ENCODE peak calls at places on chromosomes 4 and X, in eight cellular contexts. S is left lung, K is heart right ventricle, W is mucosa of descending colon, H is upper lobe of right lung, P is upper lobe of left lung, V is SK-N-SH, J is bronchial epithelial cell. G is an unnamed sample.

GRCh38 chrX:9566150-9566621 is 101.3 kb downstream of the TBL1X start:
- DNase-seq in W (no peak), P (peak), S (peak), H (no peak), J (peak), K (peak), V (no peak), G (no peak)

GRCh38 chr4:98659741-98660507 is 1.5 kb upstream of the TSPAN5 start:
- DNase-seq in P (no peak), W (no peak), H (no peak), V (no peak), S (no peak), J (peak), K (no peak), G (no peak)

GRCh38 chrX:44035576-44035975 is 62.4 kb upstream of the NDP start:
- DNase-seq in W (no peak), P (no peak), S (no peak), J (no peak), K (no peak), V (no peak), H (no peak), G (no peak)

GRCh38 chrX:149073464-149073863 is 431.6 kb downstream of the IDS start:
- DNase-seq in V (no peak), W (no peak), J (peak), S (no peak), H (no peak), K (no peak), P (no peak), G (no peak)

GRCh38 chr4:6190486-6190885 is 9.9 kb downstream of the JAKMIP1 start:
- DNase-seq in V (no peak), S (no peak), W (no peak), J (no peak), H (no peak), P (no peak), K (no peak), G (no peak)

GRCh38 chrX:47200385-47201150 is 6.9 kb downstream of the UBA1 start:
- DNase-seq in V (no peak), J (peak), P (no peak), K (no peak), S (no peak), W (no peak), H (no peak), G (no peak)

GRCh38 chr4:35423104-35423503 is 821.2 kb downstream of the ARAP2 start:
- DNase-seq in K (no peak), S (no peak), J (no peak), P (no peak), V (no peak), W (no peak), H (no peak), G (no peak)

GRCh38 chrX:103550415-103551051 is 31.2 kb upstream of the RAB40A start:
- DNase-seq in V (no peak), S (no peak), P (no peak), K (no peak), H (no peak), J (no peak), W (no peak), G (no peak)

GRCh38 chrX:133550665-133551064 is 135.4 kb upstream of the GPC4 start:
- DNase-seq in W (no peak), H (no peak), S (no peak), J (no peak), P (no peak), K (no peak), V (no peak), G (no peak)

GRCh38 chr4:95957054-95957453 is 117.2 kb downstream of the PDHA2 start:
- DNase-seq in V (no peak), S (no peak), P (no peak), K (no peak), H (no peak), W (no peak), J (peak), G (no peak)

GRCh38 chr4:88003261-88003660 is 4.2 kb upstream of the PKD2 start:
- DNase-seq in V (no peak), K (no peak), S (no peak), J (peak), H (no peak), W (no peak), P (no peak), G (no peak)

GRCh38 chr4:185244763-185245162 is 35.4 kb downstream of the SNX25 start:
- DNase-seq in V (peak), W (no peak), S (no peak), J (no peak), H (no peak), P (no peak), K (no peak), G (no peak)

GRCh38 chr4:79609853-79610252 is 201.8 kb upstream of the GK2 start:
- DNase-seq in J (no peak), K (no peak), P (no peak), V (no peak), S (no peak), H (no peak), W (no peak), G (no peak)

GRCh38 chrX:21733705-21734104 is 24.2 kb downstream of the SMPX start:
- DNase-seq in V (no peak), H (no peak), W (no peak), P (no peak), K (no peak), S (no peak), J (no peak), G (no peak)

GRCh38 chr4:12787261-12787660 is 696.9 kb downstream of the RAB28 start:
- DNase-seq in S (no peak), P (no peak), H (no peak), J (no peak), V (no peak), K (no peak), W (no peak), G (no peak)

GRCh38 chr4:7155611-7156071 is 36.7 kb upstream of the SORCS2 start:
- DNase-seq in P (peak), S (peak), K (peak), J (no peak), V (no peak), W (no peak), H (peak), G (no peak)

GRCh38 chrX:74218895-74219294 is 85.1 kb upstream of the ZCCHC13 start:
- DNase-seq in J (peak), H (no peak), S (no peak), K (no peak), W (no peak), V (no peak), P (no peak), G (no peak)

GRCh38 chrX:30990361-30990760 is 81.5 kb downstream of the FTHL17 start:
- DNase-seq in K (no peak), S (no peak), P (no peak), W (no peak), V (no peak), J (peak), H (no peak), G (no peak)

GRCh38 chr4:70991596-70991995 is 1.9 kb upstream of the DCK start:
- DNase-seq in V (no peak), K (no peak), S (no peak), P (no peak), J (no peak), W (no peak), H (no peak), G (no peak)

GRCh38 chrX:150848914-150849365 is 49.5 kb downstream of the CD99L2 start:
- DNase-seq in P (peak), S (peak), V (no peak), H (peak), W (no peak), K (no peak), J (peak), G (no peak)

GRCh38 chr4:108337923-108338322 is 169.2 kb upstream of the LEF1 start:
- DNase-seq in W (no peak), H (no peak), V (peak), S (no peak), J (no peak), P (no peak), K (no peak), G (no peak)

GRCh38 chrX:103017542-103017941 is 46.4 kb downstream of the BEX1 start:
- DNase-seq in J (no peak), S (no peak), P (no peak), K (no peak), V (no peak), H (no peak), W (no peak), G (no peak)

GRCh38 chrX:74018253-74018652 is 285.7 kb upstream of the ZCCHC13 start:
- DNase-seq in S (no peak), H (no peak), J (no peak), V (no peak), W (no peak), K (no peak), P (no peak), G (no peak)

GRCh38 chrX:12360389-12360788 is 222.1 kb downstream of the FRMPD4 start:
- DNase-seq in J (peak), K (no peak), S (no peak), H (no peak), W (no peak), V (no peak), P (no peak), G (no peak)

GRCh38 chr4:87543835-87544461 is 14.8 kb upstream of the SPARCL1 start:
- DNase-seq in H (no peak), J (peak), V (peak), W (no peak), S (no peak), P (no peak), K (peak), G (no peak)

GRCh38 chr4:158484173-158484885 is 37.4 kb upstream of the RXFP1 start:
- DNase-seq in J (peak), P (no peak), S (no peak), K (no peak), H (no peak), V (no peak), W (no peak), G (no peak)

GRCh38 chrX:71622347-71623104 is 4.2 kb upstream of the CXCR3 start:
- DNase-seq in P (peak), K (peak), H (peak), W (peak), V (peak), S (peak), J (peak), G (no peak)

GRCh38 chrX:20374866-20375530 is 108.3 kb upstream of the RPS6KA3 start:
- DNase-seq in P (no peak), H (no peak), S (no peak), V (no peak), J (peak), K (no peak), W (no peak), G (no peak)

GRCh38 chrX:1673337-1673736 is 58.5 kb downstream of the ASMT start:
- DNase-seq in W (peak), K (no peak), P (no peak), J (no peak), H (peak), V (peak), S (no peak), G (no peak)

GRCh38 chrX:103941201-103941975 is 21.0 kb upstream of the TMSB15B start:
- DNase-seq in K (no peak), S (no peak), W (no peak), H (no peak), V (peak), J (peak), P (no peak), G (no peak)

GRCh38 chrX:140157611-140158010 is 192.3 kb upstream of the CXorf66 start:
- DNase-seq in H (no peak), P (no peak), J (peak), W (no peak), V (no peak), S (no peak), K (no peak), G (no peak)

GRCh38 chrX:110462957-110463356 is 104.3 kb downstream of the RTL9 start:
- DNase-seq in J (no peak), P (no peak), K (no peak), V (no peak), S (no peak), W (no peak), H (no peak), G (no peak)
- TF ChIP-seq CTCF in J (no peak), P (no peak), K (no peak), V (peak), S (no peak), W (no peak), H (no peak), G (peak)

GRCh38 chr4:113358784-113359183 is 309.3 kb downstream of the ANK2 start:
- DNase-seq in K (no peak), V (no peak), S (no peak), P (no peak), J (no peak), W (no peak), H (no peak), G (no peak)
- TF ChIP-seq CTCF in K (no peak), V (no peak), S (no peak), P (no peak), J (no peak), W (no peak), H (no peak), G (no peak)

GRCh38 chr4:164943192-164943591 is 34.3 kb downstream of the TRIM61 start:
- DNase-seq in P (no peak), H (no peak), K (no peak), W (no peak), V (no peak), J (no peak), S (no peak), G (no peak)

GRCh38 chr4:164933244-164933643 is 44.2 kb downstream of the TRIM61 start:
- DNase-seq in V (no peak), P (no peak), J (no peak), W (no peak), H (no peak), K (no peak), S (no peak), G (no peak)

GRCh38 chr4:164931551-164932324 is 45.7 kb downstream of the TRIM61 start:
- DNase-seq in J (no peak), S (no peak), P (no peak), W (no peak), V (no peak), H (no peak), K (no peak), G (no peak)

GRCh38 chr4:164935363-164935762 is 42.1 kb downstream of the TRIM61 start:
- DNase-seq in W (no peak), V (peak), H (no peak), K (no peak), S (no peak), P (no peak), J (no peak), G (no peak)

GRCh38 chr4:164937576-164938270 is 39.7 kb downstream of the TRIM61 start:
- DNase-seq in P (no peak), J (peak), W (no peak), V (no peak), H (no peak), S (no peak), K (no peak), G (no peak)
- TF ChIP-seq CTCF in P (no peak), J (peak), W (no peak), V (no peak), H (no peak), S (no peak), K (no peak), G (peak)

GRCh38 chr4:123994917-123995316 is 598.3 kb downstream of the SPRY1 start:
- DNase-seq in K (no peak), H (no peak), J (no peak), P (no peak), S (no peak), V (no peak), W (no peak), G (no peak)
- TF ChIP-seq CTCF in K (peak), H (no peak), J (peak), P (no peak), S (no peak), V (peak), W (no peak), G (peak)

DNA sequence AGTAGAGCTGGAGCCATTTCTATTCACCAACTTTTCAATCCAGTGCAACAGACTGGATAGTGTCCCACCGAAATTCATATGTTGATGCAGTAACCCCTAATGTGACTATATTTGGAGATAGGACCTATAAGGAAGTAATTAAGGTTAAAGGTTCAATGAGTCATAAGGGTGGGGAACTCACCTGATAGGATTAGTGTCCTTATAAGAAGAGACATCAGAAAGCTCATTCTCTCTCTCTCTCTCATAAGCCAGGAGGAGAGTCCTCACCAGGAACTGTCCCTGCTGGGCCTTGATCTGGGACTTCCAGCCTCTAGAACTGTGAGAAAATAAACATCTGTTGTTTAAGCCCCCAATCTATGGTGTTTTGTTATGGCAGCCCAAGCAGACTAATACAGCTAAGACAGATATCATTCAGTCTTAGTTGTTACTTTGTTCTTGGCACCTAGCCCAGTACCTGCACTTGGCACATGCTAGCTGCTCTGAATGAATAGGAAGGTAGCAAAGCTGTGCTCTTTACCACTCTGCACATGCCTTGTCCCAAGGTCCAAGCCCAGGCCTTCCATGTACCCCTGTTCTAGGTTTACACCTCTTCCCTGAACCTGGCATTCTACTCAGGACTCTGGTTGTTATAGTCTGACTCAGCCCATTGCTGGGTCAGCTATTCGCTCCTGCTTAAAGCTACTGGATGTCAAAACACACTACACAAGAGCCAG is 19.2 kb upstream of the BRS3 start:
- DNase-seq in K (no peak), S (no peak), V (no peak), W (no peak), P (no peak), H (no peak), J (no peak), G (no peak)
- TF ChIP-seq CTCF in K (no peak), S (no peak), V (no peak), W (no peak), P (no peak), H (no peak), J (no peak), G (no peak)

DNA sequence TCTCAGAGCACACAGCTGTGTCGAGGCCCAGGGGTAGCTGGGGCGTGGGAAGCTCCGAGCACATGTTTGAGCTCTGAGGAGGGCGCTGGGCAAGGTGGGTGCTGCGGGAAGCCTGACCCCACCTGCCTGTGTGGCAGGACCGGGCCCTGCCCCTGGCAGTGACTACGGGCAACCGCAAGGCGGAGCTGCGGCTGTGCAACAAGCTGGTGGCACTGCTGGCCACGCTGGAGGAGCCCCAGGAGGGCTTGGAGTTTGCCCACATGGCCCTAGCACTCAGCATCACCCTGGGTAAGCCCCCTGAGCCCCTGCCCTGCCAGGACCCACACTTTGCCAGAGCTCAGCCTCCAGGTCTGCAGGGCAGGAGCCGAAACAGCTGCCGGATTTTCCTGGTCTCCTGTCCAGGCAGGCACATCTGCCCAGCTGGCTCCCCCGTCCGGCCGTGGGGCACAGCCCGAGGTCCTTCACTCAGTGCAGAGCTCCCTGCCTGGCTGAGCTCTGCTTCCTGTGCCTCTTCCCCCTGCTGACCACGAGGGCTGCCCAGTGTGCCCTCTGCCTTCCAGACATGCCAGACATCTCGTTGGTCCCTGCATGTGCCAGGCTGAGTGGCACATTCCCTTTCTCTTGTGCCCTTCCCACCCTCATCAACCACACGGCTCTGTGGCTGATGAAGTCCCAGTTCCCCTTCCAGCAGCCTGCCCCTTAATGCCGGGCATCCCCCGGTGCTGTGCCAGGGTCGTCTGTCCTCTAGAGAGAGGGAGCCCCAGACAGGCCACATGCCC is 33.2 kb upstream of the HTRA3 start:
- DNase-seq in V (peak), J (no peak), K (no peak), S (no peak), W (peak), H (no peak), P (no peak), G (no peak)
- TF ChIP-seq CTCF in V (no peak), J (no peak), K (no peak), S (no peak), W (no peak), H (no peak), P (no peak), G (no peak)

DNA sequence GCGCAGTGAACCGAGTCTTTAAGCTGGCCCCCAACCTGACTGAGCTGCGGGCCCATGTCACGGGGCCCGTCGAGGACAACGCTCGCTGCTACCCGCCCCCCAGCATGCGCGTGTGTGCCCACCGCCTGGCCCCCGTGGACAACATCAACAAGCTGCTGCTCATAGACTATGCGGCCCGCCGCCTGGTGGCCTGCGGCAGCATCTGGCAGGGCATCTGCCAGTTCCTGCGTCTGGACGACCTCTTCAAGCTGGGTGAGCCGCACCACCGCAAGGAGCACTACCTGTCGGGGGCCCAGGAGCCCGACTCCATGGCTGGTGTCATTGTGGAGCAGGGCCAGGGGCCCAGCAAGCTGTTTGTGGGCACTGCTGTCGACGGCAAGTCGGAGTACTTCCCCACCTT is 2.2 kb downstream of the PLXNA3 start:
- DNase-seq in P (no peak), V (peak), W (no peak), J (no peak), S (no peak), H (no peak), K (no peak), G (no peak)
- TF ChIP-seq CTCF in P (no peak), V (no peak), W (no peak), J (peak), S (no peak), H (no peak), K (no peak), G (no peak)